ENCODE peak calls at places on chromosomes 2 and 18, in seven cellular contexts. G is right cardiac atrium, N is adrenal gland, J is lung, L is OCI-LY7, F is neuronal stem cell, M is GM23248. I is an unnamed sample.

GRCh38 chr2:157441072-157441454 is 2.8 kb downstream of the CYTIP start:
- DNase-seq in G (no peak), L (peak; percentile 66), J (no peak), M (no peak), F (no peak), N (no peak), I (no peak)

GRCh38 chr2:120536141-120536540 is 190.2 kb downstream of the INHBB start:
- DNase-seq in J (no peak), F (no peak), G (no peak), M (no peak), N (peak; percentile 80), L (no peak), I (peak; percentile 50)

GRCh38 chr2:140604096-140604495 is 1526.7 kb downstream of the LRP1B start:
- DNase-seq in M (no peak), J (no peak), G (no peak), L (no peak), N (no peak), F (no peak), I (no peak)

GRCh38 chr2:120859814-120860578 is 124.3 kb downstream of the GLI2 start:
- DNase-seq in J (no peak), G (no peak), M (no peak), N (no peak), L (no peak), F (no peak), I (no peak)

GRCh38 chr2:198296665-198297308 is 492.4 kb downstream of the PLCL1 start:
- DNase-seq in L (peak; percentile 74), N (peak; percentile 34), M (peak; percentile 62), F (peak; percentile 82), G (peak; percentile 52), J (peak; percentile 52), I (peak; percentile 78)

GRCh38 chr2:188114014-188114413 is 177.7 kb upstream of the GULP1 start:
- DNase-seq in G (no peak), L (no peak), M (peak; percentile 69), F (no peak), N (no peak), J (no peak), I (no peak)

GRCh38 chr18:55579888-55580287 is 8.1 kb downstream of the TCF4 start:
- DNase-seq in L (no peak), N (no peak), F (no peak), G (no peak), J (no peak), M (peak; percentile 10), I (no peak)

GRCh38 chr2:118609138-118609537 is 238.3 kb downstream of the EN1 start:
- DNase-seq in F (no peak), J (no peak), M (peak; percentile 25), N (no peak), G (no peak), L (no peak), I (no peak)

GRCh38 chr2:74917702-74918619 is 40.5 kb upstream of the POLE4 start:
- DNase-seq in L (no peak), F (no peak), J (peak; percentile 33), M (peak; percentile 91), N (no peak), G (no peak), I (no peak)

GRCh38 chr2:105454801-105455485 is 56.1 kb upstream of the FHL2 start:
- DNase-seq in M (peak; percentile 90), F (no peak), N (peak; percentile 45), L (peak; percentile 31), G (peak; percentile 58), J (no peak), I (peak; percentile 50)

GRCh38 chr18:74499633-74500032 is 3.5 kb downstream of the CNDP2 start:
- DNase-seq in J (peak; percentile 82), L (peak; percentile 61), M (peak; percentile 53), F (no peak), G (peak; percentile 78), N (peak; percentile 62), I (no peak)

GRCh38 chr2:238573065-238573778 is 146.5 kb downstream of the ASB1 start:
- DNase-seq in F (no peak), N (no peak), M (no peak), J (no peak), G (no peak), L (peak; percentile 29), I (no peak)

GRCh38 chr18:31241900-31242409 is 76.0 kb upstream of the DSG1 start:
- DNase-seq in F (no peak), J (no peak), L (no peak), G (no peak), N (no peak), M (no peak), I (peak; percentile 20)

GRCh38 chr18:62555135-62555534 is 32.3 kb downstream of the ZCCHC2 start:
- DNase-seq in G (no peak), L (no peak), J (no peak), F (no peak), M (peak; percentile 46), N (no peak), I (no peak)

GRCh38 chr2:33848486-33848885 is 249.4 kb upstream of the FAM98A start:
- DNase-seq in F (no peak), J (no peak), G (no peak), M (peak; percentile 85), L (no peak), N (no peak), I (no peak)

GRCh38 chr2:100246163-100247145 is 75.8 kb downstream of the LONRF2 start:
- DNase-seq in L (peak; percentile 80), N (no peak), M (peak; percentile 24), J (no peak), F (no peak), G (no peak), I (no peak)

GRCh38 chr18:80065705-80066104 is 31.5 kb downstream of the RBFA start:
- DNase-seq in M (no peak), J (no peak), L (no peak), N (no peak), F (no peak), G (no peak), I (no peak)

GRCh38 chr2:158113896-158114295 is 12.2 kb downstream of the UPP2 start:
- DNase-seq in J (no peak), M (no peak), F (no peak), N (no peak), G (no peak), L (no peak), I (no peak)

GRCh38 chr2:233129351-233129978 is 69.3 kb downstream of the INPP5D start:
- DNase-seq in N (no peak), F (no peak), M (no peak), G (no peak), L (no peak), J (no peak), I (no peak)

GRCh38 chr2:101775636-101776035 is 78.1 kb downstream of the MAP4K4 start:
- DNase-seq in M (no peak), F (no peak), J (no peak), G (no peak), L (no peak), N (no peak), I (no peak)

GRCh38 chr2:40606862-40607261 is 155.0 kb upstream of the SLC8A1 start:
- DNase-seq in J (no peak), N (no peak), F (no peak), L (no peak), M (peak; percentile 77), G (no peak), I (no peak)

GRCh38 chr2:238629064-238629463 is 202.3 kb downstream of the ASB1 start:
- DNase-seq in M (no peak), L (no peak), N (no peak), F (no peak), G (no peak), J (no peak), I (no peak)

GRCh38 chr18:35497006-35497333 is 790 bp downstream of the INO80C start:
- DNase-seq in F (no peak), G (peak; percentile 64), N (no peak), J (no peak), M (peak; percentile 77), L (no peak), I (no peak)

GRCh38 chr2:61898810-61899209 is 6.7 kb upstream of the COMMD1 start:
- DNase-seq in F (no peak), M (peak; percentile 47), N (no peak), J (no peak), L (peak; percentile 53), G (no peak), I (peak; percentile 52)

GRCh38 chr2:19785432-19785831 is 116.4 kb downstream of the TTC32 start:
- DNase-seq in M (peak; percentile 83), N (no peak), L (no peak), G (no peak), F (no peak), J (no peak), I (no peak)

GRCh38 chr2:232876071-232876977 is 6.3 kb downstream of the SNORC start:
- DNase-seq in G (no peak), J (no peak), F (peak; percentile 24), M (peak; percentile 40), L (peak; percentile 41), N (no peak), I (peak; percentile 73)

GRCh38 chr2:222292113-222292737 is 6.6 kb downstream of the PAX3 start:
- DNase-seq in F (no peak), N (no peak), M (no peak), G (no peak), J (no peak), L (no peak), I (no peak)

GRCh38 chr2:32330136-32330535 is 26.7 kb upstream of the BIRC6 start:
- DNase-seq in J (no peak), L (no peak), M (no peak), F (no peak), N (no peak), G (no peak), I (no peak)
- H3K4me3 ChIP-seq in J (no peak overlapping the region), L (no peak overlapping the region), M (no peak overlapping the region), F (no peak overlapping the region), N (no peak overlapping the region), G (no peak overlapping the region), I (no peak overlapping the region)

GRCh38 chr18:29077344-29077743 is 900.4 kb upstream of the CDH2 start:
- DNase-seq in N (no peak), M (no peak), G (no peak), J (no peak), F (no peak), L (no peak), I (no peak)
- H3K4me1 ChIP-seq in N (no peaks in the 10 kb centered on the region), M (no peaks in the 10 kb centered on the region), G (peaks cover 3% of the 10 kb centered on the region), J (no peaks in the 10 kb centered on the region), F (no peaks in the 10 kb centered on the region), L (no peaks in the 10 kb centered on the region), I (no peaks in the 10 kb centered on the region)

DNA sequence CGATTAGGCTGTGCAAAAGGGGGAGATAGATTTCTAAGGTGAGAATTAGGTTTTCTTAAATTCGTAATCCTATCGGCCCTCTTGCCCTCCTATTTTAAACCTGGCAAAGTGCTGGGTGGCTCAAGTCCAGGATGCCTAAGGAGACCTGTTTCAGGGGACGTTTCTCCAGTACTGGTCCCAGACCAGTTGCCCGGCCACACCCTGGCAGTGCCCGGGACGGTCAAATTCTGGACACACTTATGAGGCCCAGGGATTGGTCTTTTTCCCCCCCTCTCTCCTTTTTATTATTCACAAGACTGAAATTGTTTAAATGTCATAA is 3.2 kb downstream of the GBX2 start:
- DNase-seq in L (no peak), N (no peak), M (no peak), F (no peak), G (no peak), J (no peak), I (no peak)
- H3K4me3 ChIP-seq in L (no peak overlapping the region), N (no peak overlapping the region), M (no peak overlapping the region), F (no peak overlapping the region), G (peak overlapping the region; percentile 12), J (no peak overlapping the region), I (no peak overlapping the region)

GRCh38 chr2:205717999-205718398 is 35.7 kb downstream of the NRP2 start:
- DNase-seq in N (no peak), L (no peak), M (no peak), F (no peak), J (no peak), G (no peak), I (no peak)
- H3K4me1 ChIP-seq in N (peaks cover 3% of the 10 kb centered on the region), L (no peaks in the 10 kb centered on the region), M (peaks cover 4% of the 10 kb centered on the region), F (peaks cover 47% of the 10 kb centered on the region), J (peaks cover 19% of the 10 kb centered on the region), G (peaks cover 5% of the 10 kb centered on the region), I (no peaks in the 10 kb centered on the region)

GRCh38 chr2:85410584-85411404 is 628 bp upstream of the CAPG start:
- DNase-seq in G (no peak), F (no peak), L (no peak), M (peak; percentile 72), J (no peak), N (no peak), I (no peak)
- H3K4me3 ChIP-seq in G (no peak overlapping the region), F (peak overlapping the region; percentile 54), L (no peak overlapping the region), M (peak overlapping the region; percentile 44), J (no peak overlapping the region), N (no peak overlapping the region), I (no peak overlapping the region)